ENCODE peak calls at places on chromosomes 7 and 10, in seven cellular contexts. I is right lobe of liver, B is GM12878, R is right cardiac atrium, Y is aorta, Z is A549, P is heart left ventricle. L is an unnamed sample.

GRCh38 chr7:2974093-2974819 is 69.4 kb downstream of the CARD11 start:
- DNase-seq in Z (no peak), B (no peak), Y (no peak), I (no peak), P (no peak), R (no peak), L (peak; percentile 43)

GRCh38 chr10:89391882-89392756 is at the start of gene IFIT1:
- DNase-seq in I (no peak), P (peak; percentile 82), Z (peak; percentile 81), B (peak; percentile 80), R (peak; percentile 57), Y (no peak), L (no peak)

GRCh38 chr10:31317652-31318381 is 1.2 kb upstream of the ZEB1 start:
- DNase-seq in Y (peak; percentile 84), P (no peak), Z (no peak), I (peak; percentile 83), R (no peak), B (no peak), L (peak; percentile 89)

GRCh38 chr7:137421389-137421788 is 77.9 kb upstream of the PTN start:
- DNase-seq in P (no peak), Z (no peak), B (no peak), I (no peak), Y (no peak), R (no peak), L (no peak)

GRCh38 chr10:95221124-95221523 is 27.1 kb downstream of the ACSM6 start:
- DNase-seq in P (no peak), R (no peak), Z (peak; percentile 65), B (no peak), I (no peak), Y (no peak), L (no peak)

GRCh38 chr10:31604646-31605170 is 285.7 kb downstream of the ZEB1 start:
- DNase-seq in P (no peak), Z (no peak), I (no peak), R (no peak), Y (no peak), B (no peak), L (no peak)

GRCh38 chr10:63627881-63628296 is 106.7 kb downstream of the REEP3 start:
- DNase-seq in R (no peak), B (no peak), P (no peak), I (no peak), Y (no peak), Z (no peak), L (no peak)

GRCh38 chr10:122379537-122379936 is 5.0 kb downstream of the PLEKHA1 start:
- DNase-seq in Z (no peak), P (no peak), I (no peak), R (no peak), Y (no peak), B (no peak), L (no peak)

GRCh38 chr7:117673367-117673766 is 193.5 kb downstream of the CFTR start:
- DNase-seq in I (peak; percentile 38), P (no peak), Z (no peak), B (no peak), R (peak; percentile 67), Y (no peak), L (peak; percentile 82)

GRCh38 chr10:113362645-113363091 is 190.2 kb upstream of the HABP2 start:
- DNase-seq in P (no peak), B (no peak), Y (no peak), R (peak; percentile 59), I (no peak), Z (no peak), L (no peak)

GRCh38 chr10:71852335-71852937 is 1.4 kb upstream of the PSAP start:
- DNase-seq in R (peak; percentile 80), Z (no peak), B (no peak), P (peak; percentile 59), Y (peak; percentile 69), I (peak; percentile 68), L (peak; percentile 81)

GRCh38 chr7:17298840-17299476 is 506 bp downstream of the AHR start:
- DNase-seq in P (peak; percentile 51), R (peak; percentile 82), B (no peak), Y (peak; percentile 89), I (peak; percentile 68), Z (peak; percentile 39), L (peak; percentile 87)

GRCh38 chr7:1920266-1920681 is 250.2 kb downstream of the ELFN1 start:
- DNase-seq in Z (no peak), Y (no peak), R (no peak), P (no peak), I (peak; percentile 29), B (no peak), L (peak; percentile 72)

GRCh38 chr10:61760943-61761824 is 98.5 kb downstream of the CABCOCO1 start:
- DNase-seq in Y (no peak), B (no peak), R (no peak), P (no peak), Z (no peak), I (no peak), L (no peak)

GRCh38 chr7:56097700-56098099 is 4.9 kb upstream of the PHKG1 start:
- DNase-seq in B (no peak), R (peak; percentile 59), I (no peak), Z (no peak), Y (peak; percentile 79), P (no peak), L (no peak)

GRCh38 chr10:1083581-1083980 is 27.4 kb downstream of the WDR37 start:
- DNase-seq in B (no peak), Y (no peak), P (no peak), R (no peak), I (no peak), Z (no peak), L (no peak)

GRCh38 chr10:101287922-101288638 is 58.8 kb upstream of the LBX1 start:
- DNase-seq in Y (no peak), I (no peak), B (no peak), R (no peak), Z (peak; percentile 54), P (no peak), L (peak; percentile 23)

GRCh38 chr10:113958631-113959382 is 84.9 kb upstream of the ADRB1 start:
- DNase-seq in P (peak; percentile 37), Y (peak; percentile 80), R (peak; percentile 59), I (peak; percentile 79), B (no peak), Z (peak; percentile 90), L (peak; percentile 80)

GRCh38 chr7:131605280-131605878 is 49.0 kb upstream of the PODXL start:
- DNase-seq in R (no peak), I (no peak), P (no peak), Z (no peak), Y (no peak), B (no peak), L (no peak)

GRCh38 chr7:45233249-45233775 is 75.7 kb downstream of the RAMP3 start:
- DNase-seq in I (no peak), Z (no peak), Y (no peak), B (no peak), P (no peak), R (no peak), L (no peak)

GRCh38 chr7:13878154-13878553 is 111.3 kb downstream of the ETV1 start:
- DNase-seq in Y (no peak), I (no peak), P (no peak), B (no peak), R (no peak), Z (no peak), L (no peak)

GRCh38 chr7:8625612-8626011 is 192.2 kb downstream of the NXPH1 start:
- DNase-seq in Y (no peak), I (no peak), R (no peak), B (no peak), P (no peak), Z (no peak), L (no peak)

GRCh38 chr10:63423489-63423888 is 42.3 kb downstream of the JMJD1C start:
- DNase-seq in R (no peak), P (no peak), B (no peak), I (no peak), Z (no peak), Y (no peak), L (no peak)

GRCh38 chr7:110693348-110693747 is 397.6 kb upstream of the LRRN3 start:
- DNase-seq in Y (no peak), P (no peak), Z (no peak), B (no peak), I (no peak), R (no peak), L (no peak)

GRCh38 chr10:72292223-72292691 is 18.5 kb downstream of the DDIT4 start:
- DNase-seq in I (no peak), B (no peak), Y (no peak), Z (peak; percentile 76), P (no peak), R (peak; percentile 16), L (peak; percentile 78)

GRCh38 chr10:22468570-22469320 is 123.4 kb downstream of the SPAG6 start:
- DNase-seq in I (no peak), B (no peak), Y (no peak), R (no peak), Z (no peak), P (no peak), L (no peak)

GRCh38 chr10:19930936-19931859 is 115.0 kb downstream of the PLXDC2 start:
- DNase-seq in Z (no peak), R (peak; percentile 71), P (peak; percentile 26), Y (no peak), I (peak; percentile 41), B (no peak), L (peak; percentile 52)
- H3K27ac ChIP-seq in Z (no peak overlapping the region), R (peak overlapping the region; percentile 61), P (peak overlapping the region; percentile 58), Y (peak overlapping the region; percentile 97), I (peak overlapping the region; percentile 78), B (no peak overlapping the region), L (no peak overlapping the region)

DNA sequence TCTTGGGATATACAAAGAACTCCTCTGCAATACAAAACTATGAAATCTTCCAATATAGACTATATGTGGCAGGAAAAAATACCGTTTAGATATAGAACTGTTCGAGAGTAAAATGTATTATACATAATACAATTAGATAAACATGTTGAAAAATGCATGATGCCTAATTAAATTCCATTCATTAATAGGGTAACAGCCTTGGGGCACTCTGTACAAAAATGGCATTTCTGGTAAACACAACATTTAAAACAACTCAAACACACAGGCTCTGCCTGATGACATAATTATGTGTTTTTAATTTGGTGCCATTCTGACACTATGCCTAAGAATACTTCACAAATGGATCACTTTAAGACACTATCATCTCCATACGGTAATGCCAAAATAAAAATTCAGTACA is 180.9 kb downstream of the FAM107B start:
- DNase-seq in Z (no peak), P (no peak), B (no peak), Y (no peak), R (no peak), I (no peak), L (no peak)
- H3K4me1 ChIP-seq in Z (peaks cover 67% of the 10 kb centered on the region), P (peaks cover 2% of the 10 kb centered on the region), B (peaks cover 4% of the 10 kb centered on the region), Y (no peaks in the 10 kb centered on the region), R (no peaks in the 10 kb centered on the region), I (peaks cover 45% of the 10 kb centered on the region), L (peaks cover under 1% of the 10 kb centered on the region)

GRCh38 chr7:80066646-80067045 is 68.0 kb upstream of the GNAI1 start:
- DNase-seq in I (no peak), Y (no peak), Z (no peak), R (no peak), B (no peak), P (no peak), L (no peak)

GRCh38 chr7:80070391-80070790 is 64.2 kb upstream of the GNAI1 start:
- DNase-seq in I (no peak), R (no peak), B (no peak), Z (no peak), Y (no peak), P (no peak), L (no peak)
- H3K27ac ChIP-seq in I (no peak overlapping the region), R (no peak overlapping the region), B (no peak overlapping the region), Z (no peak overlapping the region), Y (no peak overlapping the region), P (no peak overlapping the region), L (no peak overlapping the region)

DNA sequence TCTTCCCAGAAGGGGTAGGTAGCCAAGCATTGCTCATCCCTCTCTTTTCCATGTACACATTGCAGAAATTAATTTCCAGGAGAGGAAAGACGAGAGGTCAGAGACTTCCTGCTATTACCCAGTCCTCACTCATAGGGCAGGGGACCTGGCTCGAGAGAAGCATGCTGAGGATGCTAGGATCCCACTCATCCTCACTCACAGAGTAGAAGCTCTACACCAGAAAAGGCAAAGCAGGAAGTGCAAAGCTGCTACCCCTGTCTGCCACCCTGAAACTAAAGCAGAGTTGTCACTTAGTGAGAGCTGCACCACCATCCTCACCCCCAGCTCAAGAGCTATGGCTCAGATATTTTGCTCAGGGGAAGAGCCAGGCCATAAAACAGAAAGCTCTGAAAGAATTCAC is 9.9 kb downstream of the OR9A2 start:
- DNase-seq in R (no peak), Z (no peak), P (no peak), B (no peak), Y (no peak), I (no peak), L (no peak)
- H3K4me1 ChIP-seq in R (no peaks in the 10 kb centered on the region), Z (peaks cover 13% of the 10 kb centered on the region), P (peaks cover 9% of the 10 kb centered on the region), B (peaks cover 10% of the 10 kb centered on the region), Y (no peaks in the 10 kb centered on the region), I (no peaks in the 10 kb centered on the region), L (no peaks in the 10 kb centered on the region)

L was measured in kidney.